ENCODE peak calls at places on chromosomes 2 and 18, in seven cellular contexts. G is stomach, H is GM06990, S is progenitor cell of endocrine pancreas, L is AG04449, Z is Calu3, A is sigmoid colon. Y is an unnamed sample.

GRCh38 chr2:30230479-30230854 is 867 bp upstream of the LBH start:
- DNase-seq in S (peak; percentile 15), L (no peak), A (peak; percentile 71), H (no peak), Z (no peak), G (no peak), Y (no peak)

GRCh38 chr18:76052196-76052595 is 442.8 kb downstream of the ZNF516 start:
- DNase-seq in S (no peak), G (no peak), A (no peak), L (no peak), H (no peak), Z (no peak), Y (no peak)

GRCh38 chr18:76149728-76150127 is 345.3 kb downstream of the ZNF516 start:
- DNase-seq in A (no peak), H (no peak), L (no peak), Z (no peak), S (no peak), G (no peak), Y (no peak)

GRCh38 chr2:28434600-28434989 is 41.9 kb downstream of the FOSL2 start:
- DNase-seq in H (no peak), A (no peak), L (no peak), S (no peak), Z (peak; percentile 20), G (no peak), Y (no peak)

GRCh38 chr2:9995059-9995458 is 43.6 kb downstream of the GRHL1 start:
- DNase-seq in S (no peak), A (no peak), G (no peak), H (no peak), Z (no peak), L (no peak), Y (no peak)

GRCh38 chr2:218721488-218721887 is 10.9 kb downstream of the TTLL4 start:
- DNase-seq in G (no peak), A (no peak), Z (no peak), L (no peak), S (no peak), H (no peak), Y (no peak)

GRCh38 chr2:196431957-196432356 is 207.6 kb upstream of the CCDC150 start:
- DNase-seq in A (no peak), S (no peak), L (no peak), H (no peak), Z (peak; percentile 19), G (no peak), Y (no peak)

GRCh38 chr2:241252778-241253475 is 62.5 kb downstream of the HDLBP start:
- DNase-seq in H (no peak), Z (no peak), G (no peak), A (peak; percentile 43), L (no peak), S (no peak), Y (no peak)

GRCh38 chr2:169260246-169260645 is 102.1 kb downstream of the LRP2 start:
- DNase-seq in H (no peak), S (no peak), L (no peak), G (no peak), Z (no peak), A (no peak), Y (no peak)

GRCh38 chr2:158603205-158603604 is 146.5 kb downstream of the PKP4 start:
- DNase-seq in A (no peak), L (no peak), G (no peak), Z (no peak), H (no peak), S (no peak), Y (no peak)

GRCh38 chr18:11113046-11113548 is 36.3 kb downstream of the PIEZO2 start:
- DNase-seq in A (no peak), S (no peak), Z (no peak), L (no peak), H (no peak), G (no peak), Y (no peak)

GRCh38 chr2:239252433-239253200 is 148.2 kb downstream of the HDAC4 start:
- DNase-seq in S (no peak), A (peak; percentile 86), Z (no peak), L (no peak), G (no peak), H (no peak), Y (no peak)

GRCh38 chr2:154240921-154241379 is 369.2 kb downstream of the GALNT13 start:
- DNase-seq in L (no peak), H (no peak), G (no peak), Z (no peak), S (no peak), A (no peak), Y (no peak)

GRCh38 chr18:10412933-10413332 is 41.5 kb upstream of the APCDD1 start:
- DNase-seq in S (no peak), A (no peak), L (no peak), H (no peak), Z (no peak), G (no peak), Y (no peak)

GRCh38 chr2:212193066-212193465 is 345.5 kb downstream of the ERBB4 start:
- DNase-seq in G (no peak), Z (no peak), L (no peak), S (no peak), A (no peak), H (no peak), Y (no peak)

GRCh38 chr18:3498705-3499451 is 48.9 kb downstream of the TGIF1 start:
- DNase-seq in S (peak; percentile 36), Z (peak; percentile 6), A (no peak), G (peak; percentile 37), L (no peak), H (no peak), Y (no peak)

GRCh38 chr2:26317377-26318105 is 28.4 kb upstream of the SELENOI start:
- DNase-seq in H (no peak), Z (no peak), A (no peak), L (no peak), S (no peak), G (no peak), Y (no peak)

GRCh38 chr2:199778655-199779054 is 72.3 kb downstream of the FTCDNL1 start:
- DNase-seq in G (no peak), L (no peak), H (no peak), A (no peak), S (no peak), Z (no peak), Y (peak; percentile 32)

GRCh38 chr18:12839526-12840196 is 44.4 kb downstream of the PTPN2 start:
- DNase-seq in L (no peak), A (no peak), Z (no peak), S (no peak), H (peak; percentile 59), G (no peak), Y (peak; percentile 31)

GRCh38 chr2:25951071-25951547 is 31.2 kb downstream of the KIF3C start:
- DNase-seq in S (peak; percentile 51), A (peak; percentile 90), Z (peak; percentile 86), G (peak; percentile 80), L (peak; percentile 17), H (peak; percentile 40), Y (peak; percentile 42)

GRCh38 chr2:100606740-100607343 is 44.0 kb downstream of the PDCL3 start:
- DNase-seq in A (no peak), H (no peak), S (no peak), L (no peak), G (no peak), Z (peak; percentile 54), Y (no peak)

GRCh38 chr18:77123313-77124231 is 9.0 kb downstream of the MBP start:
- DNase-seq in Z (no peak), H (no peak), L (no peak), S (no peak), A (no peak), G (no peak), Y (no peak)

GRCh38 chr18:36217348-36217747 is 30.1 kb downstream of the MOCOS start:
- DNase-seq in G (no peak), L (no peak), H (no peak), S (no peak), A (no peak), Z (no peak), Y (no peak)

GRCh38 chr2:138274421-138275291 is 226.9 kb upstream of the SPOPL start:
- DNase-seq in S (no peak), L (no peak), H (no peak), G (no peak), Z (peak; percentile 39), A (no peak), Y (no peak)

GRCh38 chr2:144659731-144660275 is 139.9 kb upstream of the ZEB2 start:
- DNase-seq in L (peak; percentile 91), S (no peak), Z (no peak), A (no peak), H (no peak), G (peak; percentile 29), Y (peak; percentile 95)

GRCh38 chr2:83859553-83859952 is 599.5 kb downstream of the SUCLG1 start:
- DNase-seq in L (no peak), H (no peak), G (no peak), Z (no peak), S (no peak), A (no peak), Y (no peak)

GRCh38 chr18:39799010-39799409 is 2156.0 kb upstream of the PIK3C3 start:
- DNase-seq in G (no peak), Z (peak; percentile 28), H (no peak), A (no peak), L (no peak), S (no peak), Y (no peak)

GRCh38 chr2:110105608-110106467 is 9.8 kb downstream of the MALL start:
- DNase-seq in H (no peak), A (no peak), Z (peak; percentile 84), L (no peak), G (no peak), S (no peak), Y (peak; percentile 86)

GRCh38 chr2:239819974-239820555 is 205.1 kb downstream of the NDUFA10 start:
- DNase-seq in L (no peak), H (no peak), S (peak; percentile 5), Z (no peak), A (peak; percentile 61), G (peak; percentile 16), Y (no peak)

GRCh38 chr2:118013221-118013723 is 598 bp downstream of the CCDC93 start:
- DNase-seq in A (peak; percentile 69), S (peak; percentile 37), H (peak; percentile 45), L (no peak), Z (peak; percentile 58), G (peak; percentile 55), Y (no peak)
- TF ChIP-seq CTCF in A (no peak), S (peak; percentile 24), H (peak; percentile 17), L (no peak), Z (no peak), G (no peak), Y (peak; percentile 8)

GRCh38 chr2:152094014-152094413 is 4.8 kb downstream of the CACNB4 start:
- DNase-seq in A (no peak), G (no peak), H (no peak), Z (no peak), L (no peak), S (no peak), Y (no peak)
- TF ChIP-seq CTCF in A (no peak), G (no peak), H (no peak), Z (no peak), L (no peak), S (no peak), Y (no peak)

DNA sequence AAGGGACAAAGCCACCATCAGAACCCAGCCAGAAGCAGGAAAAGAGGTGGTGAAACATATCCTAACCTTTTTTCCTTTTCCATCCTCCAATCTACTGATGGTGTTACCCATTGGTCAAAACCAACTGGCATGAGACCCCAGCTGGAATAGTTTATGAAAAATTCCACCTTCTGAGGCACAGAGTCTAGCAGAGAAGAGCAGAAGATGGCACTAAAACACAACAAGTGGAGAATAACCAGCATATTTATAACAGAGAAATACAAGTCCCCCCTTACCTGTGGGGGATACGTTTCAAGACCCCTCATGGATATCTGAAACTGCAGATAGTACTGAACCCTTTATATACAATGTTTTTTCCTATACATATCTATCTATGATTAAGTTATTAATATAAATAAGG is 4.9 kb upstream of the INPP1 start:
- DNase-seq in Z (no peak), L (no peak), G (no peak), H (no peak), A (no peak), S (no peak), Y (no peak)
- TF ChIP-seq CTCF in Z (no peak), L (no peak), G (no peak), H (no peak), A (no peak), S (no peak), Y (no peak)

GRCh38 chr2:209208211-209208610 is 215.6 kb upstream of the MAP2 start:
- DNase-seq in A (no peak), Z (peak; percentile 63), G (no peak), S (no peak), L (no peak), H (no peak), Y (no peak)
- TF ChIP-seq CTCF in A (peak; percentile 38), Z (peak; percentile 81), G (no peak), S (peak; percentile 86), L (no peak), H (peak; percentile 72), Y (no peak)

Y was measured in AG09309.